ENCODE peak calls at places on chromosome 4, in seven cellular contexts. Y, O, D, T, E, X and Q are unnamed samples.

GRCh38 chr4:8192748-8193738 is 6.0 kb upstream of the SH3TC1 start:
- DNase-seq in T (peak), D (no peak), X (no peak), E (peak), Y (peak), O (no peak), Q (peak)

GRCh38 chr4:8085491-8086479 is 72.8 kb downstream of the ABLIM2 start:
- DNase-seq in T (no peak), Y (no peak), E (no peak), O (peak), D (no peak), X (no peak), Q (no peak)

GRCh38 chr4:128782076-128782715 is 27.3 kb upstream of the JADE1 start:
- DNase-seq in X (no peak), T (peak), Y (peak), E (no peak), O (peak), D (no peak), Q (peak)

GRCh38 chr4:93710847-93711430 is 117.6 kb upstream of the ATOH1 start:
- DNase-seq in D (no peak), X (no peak), Y (no peak), O (peak), E (no peak), T (no peak), Q (no peak)

GRCh38 chr4:7383251-7383650 is 51.5 kb downstream of the PSAPL1 start:
- DNase-seq in Y (no peak), O (peak), T (no peak), E (no peak), X (no peak), D (no peak), Q (no peak)

GRCh38 chr4:153142700-153143438 is 61.4 kb upstream of the TRIM2 start:
- DNase-seq in Y (peak), E (peak), T (peak), O (peak), D (no peak), X (no peak), Q (peak)

GRCh38 chr4:71290074-71290473 is 48.7 kb upstream of the SLC4A4 start:
- DNase-seq in E (no peak), Y (no peak), T (no peak), O (no peak), X (no peak), D (peak), Q (no peak)

GRCh38 chr4:67288964-67289363 is 256.3 kb downstream of the CENPC start:
- DNase-seq in D (no peak), X (no peak), Y (no peak), E (no peak), T (no peak), O (peak), Q (no peak)

GRCh38 chr4:1248262-1249147 is at the start of gene CTBP1:
- DNase-seq in O (peak), E (peak), D (peak), Y (peak), X (peak), T (peak), Q (peak)

GRCh38 chr4:113325876-113326615 is 276.6 kb downstream of the ANK2 start:
- DNase-seq in E (no peak), T (no peak), O (no peak), Y (no peak), X (no peak), D (no peak), Q (no peak)

GRCh38 chr4:101102114-101102752 is 245.1 kb downstream of the PPP3CA start:
- DNase-seq in E (peak), T (peak), O (no peak), Y (no peak), X (no peak), D (peak), Q (no peak)

GRCh38 chr4:165621983-165622382 is 243.2 kb downstream of the CPE start:
- DNase-seq in Y (no peak), E (no peak), D (no peak), O (no peak), X (no peak), T (no peak), Q (no peak)

GRCh38 chr4:178086324-178086723 is 644.1 kb upstream of the AGA start:
- DNase-seq in D (no peak), O (peak), T (no peak), E (no peak), Y (no peak), X (no peak), Q (no peak)

GRCh38 chr4:112266823-112267222 is 18.9 kb downstream of the TIFA start:
- DNase-seq in D (no peak), E (no peak), X (no peak), O (no peak), T (no peak), Y (no peak), Q (no peak)

GRCh38 chr4:128630881-128631280 is 178.6 kb upstream of the JADE1 start:
- DNase-seq in T (no peak), Y (no peak), E (no peak), D (no peak), O (no peak), X (no peak), Q (no peak)

GRCh38 chr4:15725608-15726007 is 22.7 kb downstream of the BST1 start:
- DNase-seq in X (no peak), E (no peak), Y (no peak), D (no peak), T (no peak), O (no peak), Q (no peak)

GRCh38 chr4:76199664-76200211 is 13.9 kb downstream of the SCARB2 start:
- DNase-seq in T (peak), D (no peak), O (peak), Y (no peak), E (no peak), X (no peak), Q (peak)

GRCh38 chr4:150722908-150723362 is 141.0 kb downstream of the MAB21L2 start:
- DNase-seq in Y (no peak), E (no peak), X (no peak), O (peak), D (no peak), T (no peak), Q (no peak)

GRCh38 chr4:165580379-165580905 is 201.6 kb downstream of the CPE start:
- DNase-seq in O (no peak), D (peak), T (no peak), Y (no peak), E (no peak), X (peak), Q (no peak)

GRCh38 chr4:10113362-10114047 is 3.1 kb downstream of the WDR1 start:
- DNase-seq in E (no peak), Y (no peak), O (no peak), T (no peak), X (no peak), D (no peak), Q (no peak)

GRCh38 chr4:182648766-182649165 is 268.4 kb downstream of the DCTD start:
- DNase-seq in X (no peak), D (no peak), T (no peak), Y (no peak), O (no peak), E (no peak), Q (no peak)

GRCh38 chr4:57148177-57148576 is 38.0 kb upstream of the IGFBP7 start:
- DNase-seq in X (no peak), Y (no peak), T (no peak), D (no peak), E (no peak), O (no peak), Q (no peak)

GRCh38 chr4:156628858-156629257 is 342.7 kb downstream of the PDGFC start:
- DNase-seq in X (no peak), D (no peak), O (no peak), E (no peak), T (no peak), Y (no peak), Q (no peak)

GRCh38 chr4:73828945-73829344 is 7.5 kb upstream of the CXCL6 start:
- DNase-seq in Y (no peak), E (no peak), T (no peak), X (no peak), D (no peak), O (no peak), Q (no peak)

GRCh38 chr4:114026447-114026846 is 47.0 kb upstream of the ARSJ start:
- DNase-seq in O (no peak), E (no peak), T (no peak), Y (no peak), D (no peak), X (no peak), Q (no peak)

GRCh38 chr4:26787461-26788340 is 72.9 kb upstream of the STIM2 start:
- DNase-seq in D (no peak), O (peak), X (peak), T (no peak), E (peak), Y (peak), Q (no peak)

GRCh38 chr4:76545161-76545884 is 110.3 kb downstream of the SHROOM3 start:
- DNase-seq in E (no peak), O (no peak), T (no peak), D (no peak), Y (no peak), X (no peak), Q (no peak)

GRCh38 chr4:98446499-98447375 is 185.6 kb downstream of the RAP1GDS1 start:
- DNase-seq in E (no peak), T (no peak), D (no peak), X (peak), Y (no peak), O (no peak), Q (no peak)

GRCh38 chr4:136055360-136055759 is 1476.9 kb downstream of the PCDH18 start:
- DNase-seq in T (no peak), X (no peak), Y (no peak), O (no peak), E (no peak), D (no peak), Q (no peak)

GRCh38 chr4:109359040-109359646 is 56.7 kb upstream of the COL25A1 start:
- DNase-seq in T (no peak), X (no peak), Y (no peak), O (no peak), E (no peak), D (no peak), Q (no peak)

GRCh38 chr4:88991746-88992145 is 65.2 kb downstream of the FAM13A start:
- DNase-seq in E (no peak), X (no peak), D (no peak), T (no peak), Y (no peak), O (no peak), Q (no peak)